ENCODE peak calls at places on chromosomes 3 and 15, in seven cellular contexts. One of them, this sample, is unnamed.
A peak's percentile ranks its signal among the peaks of the same experiment; 100 is the strongest.

GRCh38 chr3:141940204-141940776 is 63.8 kb downstream of the ATP1B3 start:
- DNase-seq in activated naive CD4-positive, alpha-beta T cell treated with anti-CD3 and anti-CD28 coated beads for 36 hours: peak; percentile 53
- DNase-seq in HFFc6: peak; percentile 91
- DNase-seq in progenitor cell of endocrine pancreas: no peak
- DNase-seq in NCI-H1417: peak; percentile 23
- DNase-seq in aorta: peak; percentile 56
- DNase-seq in stimulated activated CD4-positive, alpha-beta T cell treated with anti-CD3 and anti-CD28 coated beads, Interleukin-15, amount 100 ng/mL, for 1 hour: no peak
- DNase-seq in this sample: no peak

GRCh38 chr15:90203922-90204321 is 2.8 kb downstream of the SEMA4B start:
- DNase-seq in activated naive CD4-positive, alpha-beta T cell treated with anti-CD3 and anti-CD28 coated beads for 36 hours: no peak
- DNase-seq in HFFc6: no peak
- DNase-seq in progenitor cell of endocrine pancreas: no peak
- DNase-seq in NCI-H1417: peak; percentile 76
- DNase-seq in aorta: no peak
- DNase-seq in stimulated activated CD4-positive, alpha-beta T cell treated with anti-CD3 and anti-CD28 coated beads, Interleukin-15, amount 100 ng/mL, for 1 hour: no peak
- DNase-seq in this sample: no peak

GRCh38 chr3:197289726-197290125 is 8.7 kb downstream of the DLG1 start:
- DNase-seq in activated naive CD4-positive, alpha-beta T cell treated with anti-CD3 and anti-CD28 coated beads for 36 hours: no peak
- DNase-seq in HFFc6: no peak
- DNase-seq in progenitor cell of endocrine pancreas: no peak
- DNase-seq in NCI-H1417: no peak
- DNase-seq in aorta: no peak
- DNase-seq in stimulated activated CD4-positive, alpha-beta T cell treated with anti-CD3 and anti-CD28 coated beads, Interleukin-15, amount 100 ng/mL, for 1 hour: no peak
- DNase-seq in this sample: no peak

GRCh38 chr3:12758025-12758830 is 831 bp downstream of the TMEM40 start:
- DNase-seq in activated naive CD4-positive, alpha-beta T cell treated with anti-CD3 and anti-CD28 coated beads for 36 hours: no peak
- DNase-seq in HFFc6: peak; percentile 55
- DNase-seq in progenitor cell of endocrine pancreas: no peak
- DNase-seq in NCI-H1417: no peak
- DNase-seq in aorta: peak; percentile 72
- DNase-seq in stimulated activated CD4-positive, alpha-beta T cell treated with anti-CD3 and anti-CD28 coated beads, Interleukin-15, amount 100 ng/mL, for 1 hour: no peak
- DNase-seq in this sample: no peak

GRCh38 chr15:70466305-70466704 is 297.1 kb downstream of the UACA start:
- DNase-seq in activated naive CD4-positive, alpha-beta T cell treated with anti-CD3 and anti-CD28 coated beads for 36 hours: no peak
- DNase-seq in HFFc6: no peak
- DNase-seq in progenitor cell of endocrine pancreas: no peak
- DNase-seq in NCI-H1417: peak; percentile 18
- DNase-seq in aorta: no peak
- DNase-seq in stimulated activated CD4-positive, alpha-beta T cell treated with anti-CD3 and anti-CD28 coated beads, Interleukin-15, amount 100 ng/mL, for 1 hour: no peak
- DNase-seq in this sample: no peak

GRCh38 chr3:38382506-38383080 is 36.0 kb downstream of the XYLB start:
- DNase-seq in activated naive CD4-positive, alpha-beta T cell treated with anti-CD3 and anti-CD28 coated beads for 36 hours: no peak
- DNase-seq in HFFc6: no peak
- DNase-seq in progenitor cell of endocrine pancreas: no peak
- DNase-seq in NCI-H1417: no peak
- DNase-seq in aorta: no peak
- DNase-seq in stimulated activated CD4-positive, alpha-beta T cell treated with anti-CD3 and anti-CD28 coated beads, Interleukin-15, amount 100 ng/mL, for 1 hour: no peak
- DNase-seq in this sample: no peak

GRCh38 chr3:46612324-46612723 is at the start of gene FAM240A:
- DNase-seq in activated naive CD4-positive, alpha-beta T cell treated with anti-CD3 and anti-CD28 coated beads for 36 hours: no peak
- DNase-seq in HFFc6: no peak
- DNase-seq in progenitor cell of endocrine pancreas: no peak
- DNase-seq in NCI-H1417: no peak
- DNase-seq in aorta: no peak
- DNase-seq in stimulated activated CD4-positive, alpha-beta T cell treated with anti-CD3 and anti-CD28 coated beads, Interleukin-15, amount 100 ng/mL, for 1 hour: no peak
- DNase-seq in this sample: no peak

GRCh38 chr3:188643736-188644135 is 489.8 kb downstream of the LPP start:
- DNase-seq in activated naive CD4-positive, alpha-beta T cell treated with anti-CD3 and anti-CD28 coated beads for 36 hours: no peak
- DNase-seq in HFFc6: no peak
- DNase-seq in progenitor cell of endocrine pancreas: no peak
- DNase-seq in NCI-H1417: no peak
- DNase-seq in aorta: no peak
- DNase-seq in stimulated activated CD4-positive, alpha-beta T cell treated with anti-CD3 and anti-CD28 coated beads, Interleukin-15, amount 100 ng/mL, for 1 hour: no peak
- DNase-seq in this sample: no peak

GRCh38 chr3:80559701-80560100 is 791.9 kb upstream of the ROBO1 start:
- DNase-seq in activated naive CD4-positive, alpha-beta T cell treated with anti-CD3 and anti-CD28 coated beads for 36 hours: no peak
- DNase-seq in HFFc6: no peak
- DNase-seq in progenitor cell of endocrine pancreas: no peak
- DNase-seq in NCI-H1417: no peak
- DNase-seq in aorta: no peak
- DNase-seq in stimulated activated CD4-positive, alpha-beta T cell treated with anti-CD3 and anti-CD28 coated beads, Interleukin-15, amount 100 ng/mL, for 1 hour: no peak
- DNase-seq in this sample: no peak